ENCODE peak calls at places on chromosome 19, in eight cellular contexts. R, I, M, N, H, G, K and V are unnamed samples.

GRCh38 chr19:12749938-12750521 is 1.6 kb upstream of the BEST2 start:
- DNase-seq in R (peak; percentile 71), I (no peak), M (peak; percentile 24), N (no peak), H (peak; percentile 64), G (no peak), K (no peak), V (no peak)

GRCh38 chr19:49579947-49580263 is 451 bp downstream of the NOSIP start:
- DNase-seq in R (peak; percentile 22), I (no peak), M (no peak), N (no peak), H (no peak), G (no peak), K (no peak), V (no peak)

GRCh38 chr19:18291590-18292459 is 10.4 kb upstream of the JUND start:
- DNase-seq in R (peak; percentile 91), I (no peak), M (peak; percentile 90), N (peak; percentile 93), H (peak; percentile 35), G (peak; percentile 73), K (peak; percentile 50), V (peak; percentile 81)

GRCh38 chr19:57888107-57888493 is 737 bp downstream of the ZNF814 start:
- DNase-seq in R (no peak), I (no peak), M (no peak), N (no peak), H (no peak), G (no peak), K (no peak), V (no peak)

GRCh38 chr19:29499921-29500590 is 25.7 kb upstream of the VSTM2B start:
- DNase-seq in R (no peak), I (no peak), M (no peak), N (no peak), H (no peak), G (no peak), K (no peak), V (no peak)

GRCh38 chr19:23283925-23284324 is 33.7 kb upstream of the ZNF724 start:
- DNase-seq in R (peak; percentile 68), I (no peak), M (no peak), N (peak; percentile 78), H (peak; percentile 24), G (peak; percentile 39), K (no peak), V (peak; percentile 51)

GRCh38 chr19:49761625-49762311 is 1.3 kb downstream of the TSKS start:
- DNase-seq in R (peak; percentile 71), I (peak; percentile 45), M (peak; percentile 54), N (peak; percentile 18), H (peak; percentile 31), G (no peak), K (no peak), V (no peak)

GRCh38 chr19:52722062-52723005 is 12.5 kb downstream of the ZNF611 start:
- DNase-seq in R (no peak), I (peak; percentile 72), M (peak; percentile 60), N (no peak), H (peak; percentile 99), G (no peak), K (no peak), V (no peak)

GRCh38 chr19:10760268-10760944 is 42.5 kb downstream of the DNM2 start:
- DNase-seq in R (no peak), I (no peak), M (peak; percentile 25), N (peak; percentile 70), H (peak; percentile 91), G (peak; percentile 36), K (no peak), V (peak; percentile 32)

GRCh38 chr19:53333071-53333465 is 481 bp upstream of the ZNF845 start:
- DNase-seq in R (peak; percentile 68), I (peak; percentile 19), M (no peak), N (peak; percentile 42), H (no peak), G (peak; percentile 20), K (no peak), V (peak; percentile 16)

GRCh38 chr19:13208131-13208963 is 58.1 kb downstream of the IER2 start:
- DNase-seq in R (peak; percentile 75), I (peak; percentile 62), M (peak; percentile 61), N (peak; percentile 77), H (no peak), G (peak; percentile 21), K (no peak), V (peak; percentile 62)

GRCh38 chr19:17553256-17553655 is 2.2 kb upstream of the COLGALT1 start:
- DNase-seq in R (no peak), I (peak; percentile 81), M (peak; percentile 93), N (no peak), H (peak; percentile 80), G (no peak), K (no peak), V (no peak)

GRCh38 chr19:49140951-49141350 is 14.2 kb downstream of the HRC start:
- DNase-seq in R (no peak), I (no peak), M (no peak), N (no peak), H (no peak), G (no peak), K (no peak), V (no peak)

GRCh38 chr19:2661615-2662014 is 40.9 kb downstream of the GNG7 start:
- DNase-seq in R (no peak), I (no peak), M (no peak), N (peak; percentile 58), H (peak; percentile 7), G (no peak), K (no peak), V (no peak)

GRCh38 chr19:31938675-31939074 is 406.7 kb upstream of the ZNF507 start:
- DNase-seq in R (no peak), I (no peak), M (no peak), N (no peak), H (no peak), G (no peak), K (no peak), V (no peak)

GRCh38 chr19:50377051-50377441 is 789 bp downstream of the NR1H2 start:
- DNase-seq in R (peak; percentile 89), I (no peak), M (no peak), N (peak; percentile 79), H (peak; percentile 43), G (peak; percentile 50), K (no peak), V (peak; percentile 48)